ENCODE peak calls at places on chromosome 17, in six cellular contexts. E is CD4-positive, CD25-positive, alpha-beta regulatory T cell; Y is ovary; L is lower lobe of right lung; W is astrocyte; B is adipocyte. H is an unnamed sample.

GRCh38 chr17:47188266-47188665 is 829 bp downstream of the CDC27 start:
- DNase-seq in E (peak; percentile 38), Y (no peak), L (no peak), W (peak; percentile 67), B (peak; percentile 78), H (peak; percentile 20)

GRCh38 chr17:41332239-41332638 is 16.7 kb upstream of the KRTAP17-1 start:
- DNase-seq in E (no peak), Y (no peak), L (no peak), W (no peak), B (no peak), H (no peak)

GRCh38 chr17:59840908-59841666 is 51.7 kb downstream of the TUBD1 start:
- DNase-seq in E (peak; percentile 82), Y (no peak), L (no peak), W (no peak), B (no peak), H (no peak)

GRCh38 chr17:1712271-1712670 is 2.1 kb upstream of the TLCD2 start:
- DNase-seq in E (no peak), Y (peak; percentile 25), L (no peak), W (no peak), B (no peak), H (no peak)

GRCh38 chr17:76384222-76384986 is at the start of gene SPHK1:
- DNase-seq in E (peak; percentile 75), Y (peak; percentile 72), L (peak; percentile 79), W (peak; percentile 71), B (peak; percentile 91), H (peak; percentile 80)

GRCh38 chr17:34364741-34365140 is 1.7 kb upstream of the CCL1 start:
- DNase-seq in E (no peak), Y (no peak), L (no peak), W (no peak), B (no peak), H (no peak)

GRCh38 chr17:11490171-11490760 is 108.0 kb upstream of the DNAH9 start:
- DNase-seq in E (no peak), Y (no peak), L (no peak), W (no peak), B (no peak), H (no peak)

GRCh38 chr17:18920911-18921441 is 31.0 kb upstream of the SLC5A10 start:
- DNase-seq in E (peak; percentile 46), Y (no peak), L (no peak), W (peak; percentile 56), B (no peak), H (no peak)

GRCh38 chr17:2233441-2233947 is 70.1 kb downstream of the SMG6 start:
- DNase-seq in E (no peak), Y (no peak), L (no peak), W (peak; percentile 91), B (peak; percentile 37), H (no peak)

GRCh38 chr17:71118039-71118438 is 948.7 kb downstream of the KCNJ2 start:
- DNase-seq in E (no peak), Y (no peak), L (no peak), W (no peak), B (peak; percentile 0), H (no peak)

GRCh38 chr17:19713462-19713861 is 2.9 kb downstream of the SLC47A2 start:
- DNase-seq in E (no peak), Y (peak; percentile 7), L (no peak), W (no peak), B (no peak), H (no peak)

GRCh38 chr17:29162082-29162908 is 17.9 kb downstream of the MYO18A start:
- DNase-seq in E (no peak), Y (no peak), L (no peak), W (no peak), B (no peak), H (no peak)
- H3K36me3 ChIP-seq in E (no peaks in the 10 kb centered on the region), Y (no peaks in the 10 kb centered on the region), L (peaks cover 26% of the 10 kb centered on the region), W (no peaks in the 10 kb centered on the region), B (peaks cover 8% of the 10 kb centered on the region), H (peaks cover 8% of the 10 kb centered on the region)

GRCh38 chr17:45718791-45719190 is 65.3 kb upstream of the CRHR1 start:
- DNase-seq in E (no peak), Y (no peak), L (no peak), W (no peak), B (no peak), H (no peak)

GRCh38 chr17:45722161-45722560 is 62.0 kb upstream of the CRHR1 start:
- DNase-seq in E (no peak), Y (no peak), L (no peak), W (no peak), B (no peak), H (no peak)

GRCh38 chr17:45715787-45716186 is 68.3 kb upstream of the CRHR1 start:
- DNase-seq in E (no peak), Y (no peak), L (no peak), W (no peak), B (no peak), H (no peak)

GRCh38 chr17:45719335-45720071 is 64.6 kb upstream of the CRHR1 start:
- DNase-seq in E (no peak), Y (no peak), L (no peak), W (peak; percentile 83), B (peak; percentile 60), H (peak; percentile 88)

DNA sequence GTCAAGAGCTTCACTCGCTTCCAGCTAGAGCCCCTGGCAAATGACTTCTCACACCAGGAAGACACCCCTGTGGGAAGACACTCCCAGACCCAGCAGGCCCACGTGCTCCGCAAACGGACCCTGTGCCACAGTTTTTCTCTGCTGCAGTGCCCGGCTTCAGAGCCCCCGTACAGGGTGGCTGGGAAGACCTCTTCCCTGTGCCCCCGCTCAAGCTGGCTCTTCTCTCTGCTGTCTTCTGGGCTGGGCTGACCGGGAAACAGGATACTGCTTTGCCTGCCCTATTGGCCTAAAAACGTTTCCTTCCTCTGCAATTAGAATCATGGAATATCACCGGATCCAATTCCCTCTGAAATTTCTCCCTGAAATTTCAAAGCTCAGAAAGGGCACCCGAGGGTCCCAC is 63.7 kb upstream of the CRHR1 start:
- DNase-seq in E (no peak), Y (no peak), L (no peak), W (no peak), B (no peak), H (no peak)
- H3K9me3 ChIP-seq in E (peaks cover 4% of the 10 kb centered on the region), Y (no peaks in the 10 kb centered on the region), L (no peaks in the 10 kb centered on the region), W (no peaks in the 10 kb centered on the region), B (peaks cover 16% of the 10 kb centered on the region), H (peaks cover 12% of the 10 kb centered on the region)

GRCh38 chr17:74198694-74199093 is 4.8 kb upstream of the RPL38 start:
- DNase-seq in E (no peak), Y (no peak), L (no peak), W (no peak), B (no peak), H (no peak)
- H3K27me3 ChIP-seq in E (no peaks in the 10 kb centered on the region), Y (no peaks in the 10 kb centered on the region), L (peaks cover 25% of the 10 kb centered on the region), W (peaks cover 49% of the 10 kb centered on the region), B (peaks cover 71% of the 10 kb centered on the region), H (peaks cover 38% of the 10 kb centered on the region)

GRCh38 chr17:81544281-81544974 is 7.7 kb downstream of the FAAP100 start:
- DNase-seq in E (no peak), Y (no peak), L (no peak), W (no peak), B (no peak), H (no peak)
- H3K36me3 ChIP-seq in E (peaks cover 21% of the 10 kb centered on the region), Y (no peaks in the 10 kb centered on the region), L (peaks cover 88% of the 10 kb centered on the region), W (peaks cover 6% of the 10 kb centered on the region), B (peaks cover 72% of the 10 kb centered on the region), H (peaks cover 87% of the 10 kb centered on the region)

GRCh38 chr17:21149626-21150025 is 22.9 kb downstream of the DHRS7B start:
- DNase-seq in E (no peak), Y (no peak), L (no peak), W (no peak), B (no peak), H (no peak)
- H3K9me3 ChIP-seq in E (peaks cover 6% of the 10 kb centered on the region), Y (no peaks in the 10 kb centered on the region), L (no peaks in the 10 kb centered on the region), W (peaks cover 2% of the 10 kb centered on the region), B (no peaks in the 10 kb centered on the region), H (no peaks in the 10 kb centered on the region)

DNA sequence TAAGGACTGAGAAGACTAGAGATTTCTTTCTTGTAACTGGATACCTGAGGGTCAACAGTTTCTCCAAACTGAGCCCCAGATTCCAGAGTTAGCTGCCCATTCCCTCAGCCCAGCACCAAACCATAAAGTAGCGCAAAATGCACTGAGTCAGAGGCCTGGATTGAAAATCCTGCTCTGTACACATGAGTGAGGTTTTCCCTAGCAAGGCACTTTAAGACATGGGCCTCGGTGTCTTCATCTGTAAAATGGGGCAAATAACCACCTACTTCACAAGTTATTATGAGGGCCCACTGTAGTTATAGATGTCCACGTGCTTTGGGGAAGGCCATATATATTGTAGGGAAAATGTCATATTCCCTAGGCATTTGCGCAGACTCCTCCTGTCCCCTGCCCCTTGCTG is 10.3 kb upstream of the DLX4 start:
- DNase-seq in E (no peak), Y (no peak), L (no peak), W (no peak), B (no peak), H (no peak)
- H3K27me3 ChIP-seq in E (peaks cover 8% of the 10 kb centered on the region), Y (no peaks in the 10 kb centered on the region), L (peaks cover 41% of the 10 kb centered on the region), W (peaks cover 31% of the 10 kb centered on the region), B (peaks cover 17% of the 10 kb centered on the region), H (no peaks in the 10 kb centered on the region)

GRCh38 chr17:63826468-63827001 is 696 bp upstream of the PSMC5 start:
- DNase-seq in E (no peak), Y (no peak), L (no peak), W (no peak), B (peak; percentile 40), H (no peak)

GRCh38 chr17:63828936-63829335 is 1.5 kb upstream of the FTSJ3 start:
- DNase-seq in E (no peak), Y (no peak), L (no peak), W (no peak), B (no peak), H (no peak)

GRCh38 chr17:63827002-63827800 is at the start of the genes FTSJ3 and PSMC5:
- DNase-seq in E (peak; percentile 97), Y (peak; percentile 91), L (peak; percentile 97), W (peak; percentile 90), B (peak; percentile 98), H (peak; percentile 96)

GRCh38 chr17:63830278-63830677 is 2.8 kb upstream of the FTSJ3 start:
- DNase-seq in E (no peak), Y (no peak), L (no peak), W (no peak), B (no peak), H (no peak)

DNA sequence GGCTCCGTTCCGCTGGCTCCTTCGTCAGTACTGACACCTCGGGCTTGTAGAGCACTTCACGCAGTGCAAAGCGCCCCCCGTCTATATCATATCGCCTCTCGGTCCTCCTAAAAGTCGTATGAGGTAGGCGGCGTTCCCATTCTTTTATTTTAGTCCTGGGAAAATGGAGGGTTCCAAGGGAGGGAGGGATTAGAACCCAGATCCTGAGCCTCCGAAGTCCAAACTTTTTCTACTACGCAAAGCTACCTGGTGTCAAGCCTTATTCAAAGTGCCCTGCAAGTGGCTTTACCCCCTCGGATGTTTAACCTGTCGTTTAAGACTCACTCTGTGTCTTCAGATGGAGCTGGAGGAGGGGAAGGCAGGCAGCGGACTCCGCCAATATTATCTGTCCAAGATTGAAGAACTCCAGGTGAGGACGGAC is 348 bp upstream of the FTSJ3 start:
- DNase-seq in E (no peak), Y (no peak), L (no peak), W (no peak), B (peak; percentile 19), H (no peak)
- H3K36me3 ChIP-seq in E (peaks cover 62% of the 10 kb centered on the region), Y (no peaks in the 10 kb centered on the region), L (peaks cover 71% of the 10 kb centered on the region), W (peaks cover 68% of the 10 kb centered on the region), B (peaks cover 71% of the 10 kb centered on the region), H (peaks cover 87% of the 10 kb centered on the region)

DNA sequence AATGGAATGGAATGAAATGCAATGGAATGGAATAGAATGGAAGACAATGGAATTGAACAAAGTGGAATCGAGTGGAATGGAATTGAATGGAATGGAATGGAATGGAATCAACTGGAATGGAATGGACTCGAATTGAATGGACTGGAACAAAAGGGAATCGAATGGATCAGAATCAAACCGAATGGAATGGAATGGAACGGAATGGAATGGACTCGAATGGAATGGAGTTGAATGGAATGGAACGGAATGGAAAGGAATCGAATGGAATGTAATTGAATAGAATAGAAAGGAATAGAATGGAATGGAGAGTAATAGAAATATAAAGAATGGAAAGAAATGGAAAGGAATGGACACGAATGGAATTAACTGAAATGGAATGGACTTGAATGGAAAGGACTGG is 475.2 kb upstream of the WSB1 start:
- DNase-seq in E (no peak), Y (no peak), L (no peak), W (peak; percentile 23), B (peak; percentile 0), H (no peak)
- H3K9me3 ChIP-seq in E (peaks cover 74% of the 10 kb centered on the region), Y (no peaks in the 10 kb centered on the region), L (peaks cover 87% of the 10 kb centered on the region), W (peaks cover 60% of the 10 kb centered on the region), B (peaks cover 34% of the 10 kb centered on the region), H (peaks cover 53% of the 10 kb centered on the region)